ENCODE peak calls at places on chromosomes 16 and 17, in nine cellular contexts. E is ascending aorta, C is sigmoid colon, O is esophagus muscularis mucosa, S is heart right ventricle, Y is A549, A is HL-60, G is neural progenitor cell, J is left ventricle myocardium inferior. D is an unnamed sample.

GRCh38 chr16:58024673-58025350 is 742 bp upstream of the MMP15 start:
- DNase-seq in A (no peak), Y (no peak), J (peak), O (no peak), E (no peak), G (peak), C (no peak), S (no peak), D (no peak)

GRCh38 chr16:75048051-75048450 is 49.2 kb downstream of the ZNRF1 start:
- DNase-seq in A (no peak), C (no peak), O (no peak), Y (no peak), E (no peak), J (no peak), S (no peak), G (no peak), D (no peak)

GRCh38 chr16:31183432-31184428 is 3.8 kb downstream of the FUS start:
- DNase-seq in S (no peak), A (peak), E (no peak), Y (no peak), G (no peak), O (no peak), J (no peak), C (no peak), D (no peak)

GRCh38 chr17:6505425-6506142 is 50.8 kb downstream of the PITPNM3 start:
- DNase-seq in S (no peak), J (no peak), O (no peak), E (no peak), A (no peak), G (no peak), C (peak), Y (no peak), D (peak)

GRCh38 chr16:70653809-70654771 is 7.7 kb downstream of the IL34 start:
- DNase-seq in Y (peak), G (peak), E (peak), A (peak), S (peak), C (peak), O (peak), J (peak), D (peak)

GRCh38 chr17:27631409-27631755 is 394 bp downstream of the LGALS9 start:
- DNase-seq in A (no peak), C (no peak), E (no peak), J (no peak), S (no peak), O (no peak), Y (no peak), G (no peak), D (no peak)

GRCh38 chr17:5708344-5708743 is 124.0 kb upstream of the NLRP1 start:
- DNase-seq in O (no peak), E (no peak), A (no peak), J (no peak), G (no peak), Y (no peak), C (no peak), S (no peak), D (no peak)

GRCh38 chr17:42072323-42073187 is 22.2 kb upstream of the C17orf113 start:
- DNase-seq in S (no peak), G (peak), C (no peak), Y (peak), A (peak), O (no peak), J (no peak), E (no peak), D (no peak)

GRCh38 chr16:84618428-84619102 is 687 bp upstream of the COTL1 start:
- DNase-seq in A (peak), G (peak), S (no peak), C (no peak), Y (peak), E (peak), O (no peak), J (no peak), D (peak)

GRCh38 chr16:68644715-68645493 is at the start of gene CDH3:
- DNase-seq in C (no peak), G (peak), S (no peak), J (no peak), E (no peak), A (peak), Y (no peak), O (no peak), D (peak)

GRCh38 chr17:57442401-57442823 is 186.1 kb downstream of the MSI2 start:
- DNase-seq in C (no peak), Y (no peak), J (no peak), S (no peak), E (no peak), A (no peak), G (no peak), O (no peak), D (no peak)

GRCh38 chr17:67053438-67054000 is 9.2 kb downstream of the CACNG1 start:
- DNase-seq in Y (no peak), O (no peak), C (no peak), S (no peak), J (no peak), A (no peak), G (no peak), E (peak), D (no peak)

GRCh38 chr17:1365445-1366039 is 34.5 kb downstream of the YWHAE start:
- DNase-seq in E (peak), O (no peak), G (peak), S (peak), C (peak), A (no peak), Y (peak), J (no peak), D (peak)

GRCh38 chr17:17570207-17570797 is 21.2 kb downstream of the PEMT start:
- DNase-seq in A (no peak), C (no peak), O (no peak), Y (peak), J (peak), G (peak), E (no peak), S (peak), D (no peak)

GRCh38 chr17:55546481-55546880 is 35.2 kb upstream of the SMIM36 start:
- DNase-seq in A (no peak), S (no peak), O (no peak), G (no peak), Y (no peak), J (no peak), E (no peak), C (no peak), D (no peak)

GRCh38 chr16:53022374-53022773 is 30.3 kb downstream of the CHD9NB start:
- DNase-seq in O (no peak), G (peak), S (peak), E (no peak), J (no peak), C (no peak), Y (peak), A (no peak), D (peak)

GRCh38 chr16:23504453-23505179 is 5.7 kb downstream of the GGA2 start:
- DNase-seq in S (peak), O (peak), G (peak), A (peak), C (peak), E (peak), J (no peak), Y (peak), D (peak)

GRCh38 chr16:4052801-4053662 is 63.2 kb downstream of the ADCY9 start:
- DNase-seq in S (peak), O (no peak), Y (no peak), C (peak), J (peak), A (peak), G (no peak), E (no peak), D (no peak)

GRCh38 chr16:89345663-89346150 is 128.2 kb downstream of the ZNF778 start:
- DNase-seq in A (no peak), O (no peak), J (no peak), G (no peak), Y (no peak), S (no peak), E (no peak), C (no peak), D (no peak)

GRCh38 chr17:13353590-13353989 is 248.1 kb downstream of the HS3ST3A1 start:
- DNase-seq in E (no peak), G (no peak), S (peak), Y (no peak), O (no peak), J (peak), C (peak), A (no peak), D (no peak)

GRCh38 chr16:76665571-76666275 is 388.5 kb downstream of the CNTNAP4 start:
- DNase-seq in C (no peak), J (no peak), G (no peak), O (no peak), S (no peak), A (no peak), E (no peak), Y (peak), D (no peak)

GRCh38 chr17:50834786-50835562 is 412 bp upstream of the WFIKKN2 start:
- DNase-seq in S (no peak), A (no peak), O (no peak), G (peak), Y (no peak), E (peak), C (peak), J (no peak), D (no peak)

GRCh38 chr16:192686-193085 is 12.4 kb downstream of the HBQ1 start:
- DNase-seq in A (no peak), G (no peak), Y (no peak), C (no peak), E (no peak), S (no peak), J (no peak), O (no peak), D (no peak)

GRCh38 chr16:3652373-3653037 is 2.0 kb upstream of the DNASE1 start:
- DNase-seq in G (no peak), A (no peak), S (no peak), C (peak), O (no peak), E (peak), Y (no peak), J (no peak), D (no peak)

GRCh38 chr16:73082608-73083007 is 34.7 kb upstream of the ZFHX3 start:
- DNase-seq in A (no peak), J (no peak), S (no peak), C (peak), O (no peak), Y (no peak), E (peak), G (no peak), D (peak)

GRCh38 chr16:67279296-67280089 is at the start of gene PLEKHG4:
- DNase-seq in J (peak), E (peak), A (peak), G (peak), Y (peak), S (peak), C (peak), O (no peak), D (peak)

GRCh38 chr17:14310101-14310500 is 9.2 kb downstream of the HS3ST3B1 start:
- DNase-seq in E (no peak), G (peak), A (no peak), C (no peak), S (no peak), O (no peak), Y (no peak), J (no peak), D (no peak)

GRCh38 chr17:7557825-7558543 is 566 bp upstream of the TNFSF13 start:
- DNase-seq in Y (no peak), O (peak), A (peak), J (peak), S (peak), C (peak), E (peak), G (peak), D (peak)

GRCh38 chr16:49640606-49641005 is 215.3 kb downstream of the ZNF423 start:
- DNase-seq in E (no peak), O (no peak), Y (no peak), S (no peak), J (no peak), C (no peak), A (no peak), G (no peak), D (no peak)

DNA sequence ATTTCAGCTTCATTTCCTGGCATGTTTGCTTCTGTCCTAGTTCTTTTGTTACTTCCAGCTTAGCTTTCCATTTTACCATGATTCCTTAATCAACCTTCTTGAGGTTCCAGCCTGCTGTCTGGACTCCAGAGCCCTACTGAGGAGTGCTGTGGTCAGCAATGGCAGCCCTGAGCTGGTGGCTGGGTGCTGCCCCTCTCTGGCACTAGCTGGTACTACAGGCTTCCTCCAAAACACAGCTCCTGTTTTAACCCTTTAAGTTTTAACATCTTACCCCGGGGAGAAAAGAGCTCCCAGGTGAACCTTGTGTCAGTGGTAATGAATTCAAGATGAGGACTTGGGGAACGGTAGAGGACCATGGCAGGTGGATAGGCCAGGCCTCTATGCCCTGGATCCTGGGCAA is 395.5 kb downstream of the TMEM114 start:
- DNase-seq in O (no peak), J (no peak), Y (no peak), E (no peak), G (peak), A (no peak), C (no peak), S (no peak), D (no peak)
- TF ChIP-seq CTCF in O (no peak), J (peak), Y (no peak), E (no peak), G (peak), A (peak), C (no peak), S (peak), D (no peak)

GRCh38 chr17:44956076-44956475 is 8.5 kb upstream of the KIF18B start:
- DNase-seq in S (no peak), J (no peak), G (no peak), O (no peak), E (no peak), A (no peak), C (peak), Y (no peak), D (no peak)
- H3K27ac ChIP-seq in S (no peak), J (no peak), G (no peak), O (no peak), E (no peak), A (no peak), C (no peak), Y (no peak), D (no peak)

DNA sequence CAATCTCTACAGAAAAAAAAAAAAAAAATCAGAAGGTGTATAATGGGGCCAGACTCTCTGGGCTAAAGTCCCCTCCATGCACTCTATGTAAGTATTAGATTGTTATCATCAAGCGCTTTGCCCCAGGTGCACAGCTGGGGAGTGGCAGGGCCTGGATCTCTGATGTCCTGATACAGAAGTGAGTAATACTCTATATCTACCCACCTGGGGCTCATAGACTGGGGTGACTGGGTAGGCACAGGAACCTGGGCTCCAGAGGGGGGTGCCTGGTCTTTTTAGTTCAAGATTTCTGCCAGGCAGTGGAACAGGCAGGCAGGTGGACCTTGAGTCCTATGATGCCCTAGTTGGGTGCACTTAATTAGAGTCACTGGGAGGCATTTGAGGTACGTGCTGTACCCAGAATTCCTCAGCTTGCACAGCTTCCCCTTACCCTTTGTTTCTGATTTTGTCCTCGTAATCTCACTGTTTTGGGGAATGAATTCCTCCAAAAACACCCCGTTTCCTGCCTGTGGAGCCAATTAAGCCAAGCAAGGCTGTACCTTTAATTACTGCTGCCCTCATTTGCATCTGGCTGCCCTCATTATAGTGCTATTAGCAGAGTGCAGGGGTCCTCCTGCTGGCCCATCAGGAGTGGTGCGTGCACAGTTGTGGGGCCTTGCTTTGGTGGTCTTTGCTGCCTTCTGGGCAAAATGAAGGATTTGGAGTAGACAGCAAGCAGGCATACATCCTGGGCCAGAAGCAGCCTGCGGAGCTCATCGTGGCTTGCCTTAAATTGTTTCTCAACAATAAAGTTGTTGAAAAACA is 239.0 kb downstream of the SNX29 start:
- DNase-seq in Y (no peak), G (peak), C (no peak), A (no peak), E (no peak), J (no peak), O (no peak), S (no peak), D (no peak)
- TF ChIP-seq CTCF in Y (no peak), G (peak), C (no peak), A (no peak), E (no peak), J (peak), O (no peak), S (peak), D (no peak)

DNA sequence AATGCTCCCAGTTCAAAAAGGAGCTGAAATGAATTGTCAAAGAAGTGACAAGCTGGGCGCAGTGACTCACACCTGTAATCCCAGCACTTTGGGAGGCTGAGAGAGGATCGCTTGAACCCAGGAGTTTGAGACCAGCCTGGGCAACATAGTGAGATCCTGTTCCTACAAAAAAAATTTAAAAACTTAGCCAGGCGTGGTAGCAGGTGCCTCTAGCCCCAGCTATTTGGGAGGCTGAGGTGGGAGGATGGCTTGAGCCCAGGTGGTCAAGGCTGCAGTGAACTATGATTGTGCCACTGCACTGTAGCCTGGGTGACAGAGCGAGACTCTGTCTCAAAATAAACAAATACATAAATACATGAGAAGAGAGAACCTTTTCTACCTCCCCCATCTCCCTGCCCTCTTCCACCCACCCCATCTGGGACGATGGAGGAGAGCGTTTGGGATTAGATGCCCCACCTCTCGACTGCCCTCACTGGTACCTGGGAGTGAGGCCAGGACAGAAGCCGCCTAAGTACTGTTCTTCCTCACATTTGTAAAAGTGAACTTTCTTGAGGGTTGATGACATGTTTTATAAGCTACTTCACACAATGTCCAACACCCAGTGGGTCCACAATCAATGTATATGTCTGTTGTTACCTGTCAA is 2.4 kb downstream of the IL4R start:
- DNase-seq in J (no peak), S (no peak), G (no peak), A (no peak), Y (no peak), O (no peak), C (peak), E (no peak), D (no peak)
- H3K27ac ChIP-seq in J (peak), S (no peak), G (no peak), A (peak), Y (peak), O (peak), C (peak), E (peak), D (peak)

GRCh38 chr17:77144227-77144626 is 3.5 kb downstream of the SEC14L1 start:
- DNase-seq in O (no peak), C (peak), J (no peak), A (no peak), S (no peak), Y (no peak), G (no peak), E (no peak), D (no peak)

GRCh38 chr17:77146882-77147281 is 6.1 kb downstream of the SEC14L1 start:
- DNase-seq in J (no peak), S (no peak), Y (no peak), C (no peak), O (no peak), A (no peak), E (no peak), G (no peak), D (no peak)

GRCh38 chr17:77147357-77147801 is 6.6 kb downstream of the SEC14L1 start:
- DNase-seq in Y (no peak), O (no peak), S (no peak), A (no peak), C (no peak), E (no peak), G (no peak), J (no peak), D (no peak)

GRCh38 chr17:77145209-77145608 is 4.4 kb downstream of the SEC14L1 start:
- DNase-seq in C (no peak), G (no peak), O (no peak), S (no peak), A (no peak), Y (no peak), J (no peak), E (peak), D (no peak)

DNA sequence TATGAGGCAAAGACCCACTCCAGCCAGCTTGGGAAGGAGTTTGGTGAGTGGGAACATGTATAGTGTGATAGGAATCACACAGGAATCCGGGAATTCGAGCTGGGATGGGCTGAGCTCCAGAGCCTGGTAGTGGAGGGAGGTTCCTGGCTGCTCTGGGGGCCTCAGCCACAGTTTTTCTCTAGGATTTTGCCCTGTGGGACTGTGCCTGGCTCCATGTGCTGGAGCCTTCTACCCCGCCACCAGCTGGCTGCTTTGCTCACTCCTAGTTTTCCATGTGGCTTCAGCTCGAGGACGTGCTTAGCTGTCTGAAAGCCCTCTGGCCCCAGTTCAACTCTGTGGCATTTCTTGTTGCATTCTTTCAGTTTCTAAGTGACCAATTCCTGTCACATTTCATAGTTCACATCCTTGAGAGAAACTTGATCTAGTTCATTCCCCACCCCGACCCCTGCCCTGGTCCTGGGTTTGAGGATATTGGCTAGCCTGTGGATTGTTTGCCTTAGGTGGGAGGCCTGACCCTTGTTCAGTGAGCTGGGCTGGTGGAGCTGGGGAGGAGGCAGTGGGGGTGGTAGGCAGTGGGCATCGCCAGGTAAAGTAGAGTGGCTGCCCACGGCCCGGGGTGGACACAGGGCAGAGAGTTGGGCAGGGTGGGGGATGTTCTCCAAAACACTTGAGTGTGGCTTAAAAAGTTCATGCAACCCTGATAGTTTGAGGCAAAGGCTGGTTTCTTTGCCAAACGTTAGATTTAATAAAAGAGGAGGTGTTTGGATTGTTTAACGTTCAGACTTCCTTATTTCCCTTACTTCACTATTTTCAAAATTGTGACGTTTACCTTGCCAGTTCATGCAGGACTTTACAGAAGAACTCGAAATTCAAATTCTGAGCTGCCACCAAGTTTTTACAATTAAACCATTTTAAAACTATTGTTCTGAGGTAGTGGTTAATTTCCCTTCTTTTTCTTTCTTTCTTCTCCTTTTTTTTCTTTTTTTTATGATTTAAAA is 5.2 kb downstream of the SEC14L1 start:
- DNase-seq in Y (no peak), C (peak), E (peak), O (no peak), A (no peak), J (peak), S (peak), G (no peak), D (no peak)
- TF ChIP-seq CTCF in Y (no peak), C (no peak), E (no peak), O (peak), A (no peak), J (peak), S (peak), G (peak), D (no peak)